ENCODE peak calls at places on chromosome 10, in seven cellular contexts. X is AG04450, Z is HepG2, M is psoas muscle, G is fibroblast of mammary gland, U is heart right ventricle, B is cardiac muscle cell. W is an unnamed sample.
A peak's percentile ranks its signal among the peaks of the same experiment; 100 is the strongest.

GRCh38 chr10:45444976-45445898 is 71.2 kb downstream of the ALOX5 start:
- DNase-seq in X (no peak), Z (no peak), M (peak; percentile 47), G (no peak), U (no peak), B (no peak), W (no peak)

GRCh38 chr10:62815373-62816111 is 624 bp downstream of the EGR2 start:
- DNase-seq in X (no peak), Z (no peak), M (peak; percentile 16), G (no peak), U (peak; percentile 9), B (peak; percentile 36), W (no peak)

GRCh38 chr10:110392121-110392859 is 87.6 kb upstream of the SMNDC1 start:
- DNase-seq in X (no peak), Z (no peak), M (no peak), G (no peak), U (no peak), B (no peak), W (no peak)

GRCh38 chr10:132204078-132204780 is 17.5 kb downstream of the DPYSL4 start:
- DNase-seq in X (no peak), Z (no peak), M (no peak), G (no peak), U (no peak), B (no peak), W (no peak)

GRCh38 chr10:459743-460142 is 229.7 kb downstream of the DIP2C start:
- DNase-seq in X (no peak), Z (no peak), M (no peak), G (no peak), U (no peak), B (no peak), W (no peak)

GRCh38 chr10:128053356-128053755 is 72.9 kb downstream of the MKI67 start:
- DNase-seq in X (no peak), Z (no peak), M (no peak), G (no peak), U (no peak), B (no peak), W (no peak)

GRCh38 chr10:44817961-44818649 is 93.0 kb upstream of the TMEM72 start:
- DNase-seq in X (no peak), Z (no peak), M (no peak), G (no peak), U (no peak), B (no peak), W (no peak)

GRCh38 chr10:129730993-129731325 is 233.1 kb downstream of the EBF3 start:
- DNase-seq in X (no peak), Z (no peak), M (no peak), G (no peak), U (no peak), B (no peak), W (no peak)

GRCh38 chr10:104638861-104639594 is 2.1 kb upstream of the SORCS3 start:
- DNase-seq in X (no peak), Z (no peak), M (no peak), G (no peak), U (no peak), B (peak; percentile 7), W (no peak)

GRCh38 chr10:80460399-80461207 is 6.5 kb downstream of the TSPAN14 start:
- DNase-seq in X (no peak), Z (peak; percentile 33), M (no peak), G (peak; percentile 43), U (no peak), B (peak; percentile 72), W (no peak)

GRCh38 chr10:98201760-98202159 is 66.2 kb downstream of the LOXL4 start:
- DNase-seq in X (no peak), Z (no peak), M (no peak), G (no peak), U (no peak), B (no peak), W (no peak)

GRCh38 chr10:122287584-122287983 is 16.5 kb downstream of the BTBD16 start:
- DNase-seq in X (no peak), Z (no peak), M (no peak), G (no peak), U (no peak), B (no peak), W (no peak)

GRCh38 chr10:32068569-32068968 is 12.3 kb upstream of the KIF5B start:
- DNase-seq in X (no peak), Z (no peak), M (no peak), G (no peak), U (peak; percentile 12), B (no peak), W (no peak)

GRCh38 chr10:70186571-70186970 is 16.3 kb upstream of the SAR1A start:
- DNase-seq in X (no peak), Z (no peak), M (no peak), G (peak; percentile 54), U (no peak), B (peak; percentile 52), W (no peak)

GRCh38 chr10:22550732-22551131 is 163.6 kb downstream of the PIP4K2A start:
- DNase-seq in X (no peak), Z (peak; percentile 40), M (peak; percentile 28), G (peak; percentile 31), U (peak; percentile 29), B (peak; percentile 45), W (no peak)

GRCh38 chr10:101028446-101029244 is 2.3 kb downstream of the PDZD7 start:
- DNase-seq in X (no peak), Z (no peak), M (no peak), G (no peak), U (no peak), B (no peak), W (no peak)

GRCh38 chr10:101031128-101031795 is at the start of the genes PDZD7 and SFXN3:
- DNase-seq in X (peak; percentile 83), Z (peak; percentile 79), M (peak; percentile 98), G (peak; percentile 88), U (peak; percentile 98), B (peak; percentile 96), W (peak; percentile 74)

GRCh38 chr10:101031796-101032636 is 982 bp downstream of the SFXN3 start:
- DNase-seq in X (no peak), Z (peak; percentile 49), M (peak; percentile 80), G (peak; percentile 56), U (peak; percentile 87), B (peak; percentile 76), W (no peak)

GRCh38 chr10:101030492-101031127 is 319 bp downstream of the PDZD7 start:
- DNase-seq in X (no peak), Z (no peak), M (no peak), G (no peak), U (no peak), B (no peak), W (no peak)

GRCh38 chr10:101029520-101030309 is 1.2 kb downstream of the PDZD7 start:
- DNase-seq in X (no peak), Z (no peak), M (no peak), G (no peak), U (no peak), B (no peak), W (no peak)
- TF ChIP-seq CTCF in X (peak; percentile 23), Z (peak; percentile 28), M (no peak), G (peak; percentile 22), U (no peak), B (peak; percentile 15), W (peak; percentile 37)

GRCh38 chr10:124064158-124064603 is 29.2 kb downstream of the CHST15 start:
- DNase-seq in X (no peak), Z (peak; percentile 78), M (no peak), G (no peak), U (no peak), B (no peak), W (no peak)
- H3K4me3 ChIP-seq in X (no peak overlapping the region), Z (no peak overlapping the region), M (no peak overlapping the region), G (no peak overlapping the region), U (no peak overlapping the region), B (no peak overlapping the region), W (no peak overlapping the region)

GRCh38 chr10:69067189-69067588 is 20.7 kb upstream of the SRGN start:
- DNase-seq in X (no peak), Z (no peak), M (no peak), G (no peak), U (no peak), B (no peak), W (no peak)

GRCh38 chr10:69068549-69068948 is 19.4 kb upstream of the SRGN start:
- DNase-seq in X (no peak), Z (no peak), M (no peak), G (no peak), U (no peak), B (peak; percentile 87), W (no peak)

GRCh38 chr10:69065406-69066361 is 22.2 kb upstream of the SRGN start:
- DNase-seq in X (no peak), Z (no peak), M (peak; percentile 51), G (peak; percentile 94), U (peak; percentile 60), B (peak; percentile 93), W (no peak)

GRCh38 chr10:69061305-69062161 is 26.4 kb upstream of the SRGN start:
- DNase-seq in X (peak; percentile 97), Z (peak; percentile 47), M (peak; percentile 39), G (peak; percentile 99), U (peak; percentile 76), B (peak; percentile 99), W (peak; percentile 98)

GRCh38 chr10:69064762-69065328 is 23.1 kb upstream of the SRGN start:
- DNase-seq in X (no peak), Z (no peak), M (no peak), G (no peak), U (no peak), B (no peak), W (no peak)
- TF ChIP-seq CTCF in X (no peak), Z (no peak), M (no peak), G (no peak), U (no peak), B (peak; percentile 35), W (no peak)

DNA sequence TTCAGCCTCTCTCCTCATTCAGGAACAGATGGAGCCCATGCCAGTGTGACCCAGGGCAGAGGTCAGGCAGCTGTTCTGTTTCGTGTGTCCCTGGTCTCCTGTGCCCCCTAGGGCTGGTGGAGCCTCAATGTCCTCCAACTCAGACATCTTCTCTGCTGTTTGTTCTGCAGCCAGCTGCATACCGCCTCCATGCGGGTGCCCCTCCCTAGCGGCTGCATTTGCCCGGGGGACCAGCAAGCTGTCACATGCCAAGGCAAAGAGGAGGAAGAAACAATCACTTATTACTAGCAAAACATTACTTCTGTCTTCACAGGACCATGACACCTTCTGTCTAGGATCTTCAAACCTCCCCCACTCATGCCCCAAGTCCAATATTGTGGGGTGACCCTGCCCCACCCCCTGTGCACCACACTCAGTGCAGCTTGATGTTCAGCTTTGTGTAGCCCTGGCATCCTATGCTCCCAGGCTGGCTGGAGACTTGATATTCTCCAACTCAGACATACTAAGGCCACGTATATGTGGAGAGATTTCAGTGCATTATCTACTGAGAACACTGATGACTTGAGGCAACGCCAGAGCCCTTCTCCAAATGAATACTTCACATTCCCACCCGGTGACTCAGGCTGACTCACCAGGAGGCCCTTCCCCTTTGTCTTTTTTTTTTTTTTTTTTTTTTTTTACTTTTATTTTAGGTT is 188.9 kb downstream of the SKIDA1 start:
- DNase-seq in X (peak; percentile 91), Z (peak; percentile 92), M (peak; percentile 44), G (peak; percentile 97), U (peak; percentile 65), B (peak; percentile 98), W (peak; percentile 92)
- H3K4me3 ChIP-seq in X (peak overlapping the region; percentile 13), Z (peak overlapping the region; percentile 35), M (no peak overlapping the region), G (no peak overlapping the region), U (no peak overlapping the region), B (no peak overlapping the region), W (no peak overlapping the region)

GRCh38 chr10:59709472-59710125 is at the start of gene SLC16A9:
- DNase-seq in X (no peak), Z (peak; percentile 12), M (peak; percentile 52), G (peak; percentile 20), U (peak; percentile 59), B (peak; percentile 69), W (no peak)
- TF ChIP-seq CTCF in X (peak; percentile 43), Z (peak; percentile 49), M (peak; percentile 43), G (peak; percentile 29), U (peak; percentile 17), B (peak; percentile 40), W (peak; percentile 38)